ENCODE peak calls at places on chromosomes 11 and 22, in six cellular contexts. I is K562, A is GM12878, Q is H1, K is HepG2, Y is SK-N-SH. O is an unnamed sample.

GRCh38 chr11:117908959-117909610 is 20.1 kb downstream of the TMPRSS13 start:
- DNase-seq in Q (no peak), K (no peak), A (no peak), Y (peak; percentile 83), I (peak; percentile 51), O (no peak)

GRCh38 chr11:102241026-102241425 is 76.3 kb upstream of the BIRC3 start:
- DNase-seq in I (no peak), K (no peak), A (no peak), Y (no peak), Q (no peak), O (no peak)

GRCh38 chr11:104968365-104968855 is at the start of gene CASP4:
- DNase-seq in A (peak; percentile 32), I (no peak), K (peak; percentile 56), Q (no peak), Y (peak; percentile 1), O (no peak)

GRCh38 chr22:48886604-48887393 is 940.9 kb downstream of the BRD1 start:
- DNase-seq in Q (no peak), A (no peak), Y (no peak), K (no peak), I (no peak), O (no peak)

GRCh38 chr22:48528221-48528915 is 1299.3 kb downstream of the BRD1 start:
- DNase-seq in A (no peak), I (no peak), Q (no peak), K (no peak), Y (no peak), O (no peak)

GRCh38 chr11:12211331-12212065 is 101.1 kb downstream of the MICAL2 start:
- DNase-seq in Y (no peak), A (no peak), Q (no peak), I (no peak), K (no peak), O (no peak)

GRCh38 chr11:116606060-116606459 is 166.7 kb downstream of the BUD13 start:
- DNase-seq in I (no peak), Q (no peak), A (no peak), K (no peak), Y (peak; percentile 51), O (no peak)

GRCh38 chr11:127018683-127019279 is 18.2 kb upstream of the KIRREL3 start:
- DNase-seq in I (no peak), Y (no peak), K (no peak), A (no peak), Q (no peak), O (no peak)

GRCh38 chr11:76910620-76911414 is 50.1 kb downstream of the ACER3 start:
- DNase-seq in Y (no peak), K (no peak), Q (no peak), I (peak; percentile 80), A (no peak), O (no peak)

GRCh38 chr22:34105461-34106062 is 185.3 kb upstream of the LARGE1 start:
- DNase-seq in I (peak; percentile 3), K (peak; percentile 31), Q (peak; percentile 91), A (no peak), Y (peak; percentile 40), O (no peak)

GRCh38 chr11:69173326-69173725 is 17.6 kb downstream of the SMIM38 start:
- DNase-seq in K (no peak), Y (no peak), I (no peak), A (no peak), Q (no peak), O (no peak)

GRCh38 chr11:39668640-39669039 is 1790.8 kb downstream of the LRRC4C start:
- DNase-seq in Y (no peak), A (no peak), I (no peak), Q (no peak), K (no peak), O (no peak)

GRCh38 chr11:57150454-57150917 is 31.3 kb upstream of the LRRC55 start:
- DNase-seq in K (no peak), Q (no peak), Y (peak; percentile 41), I (peak; percentile 75), A (no peak), O (no peak)

DNA sequence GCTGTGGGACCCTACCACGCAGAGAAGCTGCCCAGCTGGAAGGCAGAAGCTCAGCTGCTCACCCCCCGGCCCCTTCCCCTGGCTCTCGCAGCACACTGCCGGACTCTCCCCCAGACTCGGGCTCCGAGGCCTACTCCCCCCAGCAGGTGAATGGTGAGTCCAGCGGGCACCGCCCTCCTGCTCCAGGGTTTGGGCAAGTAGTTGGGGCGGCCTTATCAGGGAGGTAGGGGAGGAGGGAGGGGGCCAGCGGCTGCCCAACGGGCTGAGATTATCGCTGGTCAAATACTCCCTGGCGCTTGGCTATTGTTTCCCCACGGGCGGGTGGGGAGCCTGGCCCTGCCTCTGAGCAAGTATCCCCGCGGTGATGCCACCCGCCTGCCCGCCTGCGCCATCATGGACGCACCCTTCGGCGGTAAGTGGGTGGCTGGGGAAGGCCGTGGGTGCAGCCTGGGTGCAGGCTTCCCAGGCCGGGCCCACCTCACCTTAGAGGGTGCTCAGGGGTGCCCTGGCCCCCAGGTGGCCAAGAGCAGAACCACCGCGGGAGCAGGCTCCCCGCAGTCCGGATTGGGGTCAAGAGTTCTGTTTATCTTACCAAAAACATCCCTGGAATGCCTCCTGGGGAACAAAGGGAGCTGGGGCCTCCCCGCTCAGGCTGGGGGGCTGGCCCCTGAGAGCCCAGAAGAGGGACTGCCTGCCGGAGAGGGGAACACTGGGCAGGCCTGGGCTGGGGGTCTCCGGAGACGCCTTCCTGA is 16.9 kb downstream of the MYRF start:
- DNase-seq in A (no peak), Q (no peak), I (no peak), K (peak; percentile 90), Y (no peak), O (no peak)
- TF ChIP-seq CTCF in A (no peak), Q (peak; percentile 43), I (peak; percentile 34), K (peak; percentile 85), Y (peak; percentile 26), O (no peak)

GRCh38 chr11:346529-346928 is 22.8 kb upstream of the B4GALNT4 start:
- DNase-seq in I (no peak), Y (no peak), A (no peak), Q (no peak), K (no peak), O (no peak)

GRCh38 chr11:353315-353857 is 15.9 kb upstream of the B4GALNT4 start:
- DNase-seq in A (no peak), Q (no peak), I (peak; percentile 78), K (peak; percentile 90), Y (no peak), O (no peak)

GRCh38 chr11:351411-351810 is 17.9 kb upstream of the B4GALNT4 start:
- DNase-seq in A (no peak), I (no peak), Y (no peak), Q (no peak), K (no peak), O (no peak)

GRCh38 chr11:352456-353180 is 16.7 kb upstream of the B4GALNT4 start:
- DNase-seq in Q (no peak), K (no peak), Y (no peak), A (no peak), I (no peak), O (no peak)

DNA sequence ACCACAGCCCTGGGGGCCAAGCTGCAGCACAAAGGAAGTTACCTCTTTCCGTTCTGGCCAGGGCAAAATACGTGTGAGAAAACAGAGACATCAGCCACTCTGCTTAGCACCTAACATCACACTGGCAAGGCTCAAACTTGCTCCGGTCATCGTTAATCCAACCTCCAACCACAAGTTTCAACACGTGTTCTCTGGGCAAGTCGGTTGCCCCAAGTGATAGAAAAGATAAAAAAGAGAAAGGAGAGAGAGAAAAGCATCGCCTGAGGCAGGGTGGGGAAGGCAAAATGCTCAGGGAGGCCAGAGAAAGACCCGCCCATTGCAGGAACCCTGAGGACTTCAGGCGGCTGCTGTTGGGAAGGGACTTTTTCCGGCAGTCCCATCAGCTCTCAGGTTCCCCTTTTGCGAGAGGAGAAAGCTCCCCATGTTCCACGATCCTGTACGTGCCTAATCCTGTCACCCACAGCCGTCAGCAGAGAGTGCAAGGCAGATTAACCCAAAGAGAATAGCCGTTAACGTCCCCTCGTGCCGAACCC is 18.5 kb upstream of the B4GALNT4 start:
- DNase-seq in I (peak; percentile 84), Q (no peak), A (peak; percentile 78), K (no peak), Y (no peak), O (no peak)
- TF ChIP-seq GABPA in I (peak; percentile 61), Q (no peak), A (no peak), K (no peak), Y (no peak), O (no peak)

GRCh38 chr22:49934144-49934890 is 15.9 kb downstream of the CRELD2 start:
- DNase-seq in Y (peak; percentile 44), I (peak; percentile 64), A (no peak), K (no peak), Q (no peak), O (no peak)

GRCh38 chr22:49934891-49935557 is 16.6 kb downstream of the CRELD2 start:
- DNase-seq in Q (peak; percentile 77), A (no peak), Y (peak; percentile 81), K (no peak), I (peak; percentile 84), O (peak; percentile 29)

GRCh38 chr22:49935561-49935960 is 17.1 kb downstream of the CRELD2 start:
- DNase-seq in Y (peak; percentile 80), Q (no peak), K (no peak), A (no peak), I (peak; percentile 41), O (no peak)

GRCh38 chr22:49931863-49932262 is 13.4 kb downstream of the CRELD2 start:
- DNase-seq in Y (no peak), I (no peak), Q (no peak), A (no peak), K (no peak), O (no peak)

DNA sequence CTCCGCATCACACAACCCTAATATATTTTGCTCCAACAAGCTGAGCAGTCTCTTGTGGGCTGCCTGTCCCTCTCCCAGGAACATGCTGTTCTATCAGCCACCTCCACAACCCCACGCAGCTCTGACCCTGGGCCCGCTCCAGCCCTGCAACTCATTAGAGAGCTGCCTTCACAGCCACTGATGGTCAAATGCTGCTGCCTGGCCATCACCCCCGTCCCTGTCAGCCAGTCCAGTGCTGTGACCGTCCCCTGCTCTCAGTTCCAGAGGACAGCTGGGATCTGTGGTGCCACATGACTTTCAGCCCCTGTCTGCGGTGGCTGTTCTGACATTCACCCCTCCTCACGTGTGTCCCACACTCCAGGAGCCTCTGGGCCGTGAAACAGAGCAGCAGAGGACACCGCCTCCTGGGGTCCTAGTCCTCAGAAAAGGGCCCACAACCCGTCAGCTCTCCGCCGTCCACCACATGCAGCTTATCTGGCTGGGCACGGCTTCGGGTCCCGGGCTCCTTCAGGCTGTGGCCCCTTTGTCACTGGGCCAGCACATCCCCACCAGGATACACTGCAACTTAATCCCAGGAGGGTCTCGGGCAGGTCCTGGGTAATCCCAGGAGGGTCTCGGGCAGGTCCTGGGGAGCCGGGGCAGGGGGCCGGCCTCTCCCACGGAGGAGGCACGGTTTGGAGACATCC is 14.9 kb downstream of the CRELD2 start:
- DNase-seq in I (peak; percentile 29), Q (no peak), K (no peak), A (no peak), Y (peak; percentile 61), O (no peak)
- TF ChIP-seq CTCF in I (no peak), Q (no peak), K (no peak), A (no peak), Y (no peak), O (no peak)

DNA sequence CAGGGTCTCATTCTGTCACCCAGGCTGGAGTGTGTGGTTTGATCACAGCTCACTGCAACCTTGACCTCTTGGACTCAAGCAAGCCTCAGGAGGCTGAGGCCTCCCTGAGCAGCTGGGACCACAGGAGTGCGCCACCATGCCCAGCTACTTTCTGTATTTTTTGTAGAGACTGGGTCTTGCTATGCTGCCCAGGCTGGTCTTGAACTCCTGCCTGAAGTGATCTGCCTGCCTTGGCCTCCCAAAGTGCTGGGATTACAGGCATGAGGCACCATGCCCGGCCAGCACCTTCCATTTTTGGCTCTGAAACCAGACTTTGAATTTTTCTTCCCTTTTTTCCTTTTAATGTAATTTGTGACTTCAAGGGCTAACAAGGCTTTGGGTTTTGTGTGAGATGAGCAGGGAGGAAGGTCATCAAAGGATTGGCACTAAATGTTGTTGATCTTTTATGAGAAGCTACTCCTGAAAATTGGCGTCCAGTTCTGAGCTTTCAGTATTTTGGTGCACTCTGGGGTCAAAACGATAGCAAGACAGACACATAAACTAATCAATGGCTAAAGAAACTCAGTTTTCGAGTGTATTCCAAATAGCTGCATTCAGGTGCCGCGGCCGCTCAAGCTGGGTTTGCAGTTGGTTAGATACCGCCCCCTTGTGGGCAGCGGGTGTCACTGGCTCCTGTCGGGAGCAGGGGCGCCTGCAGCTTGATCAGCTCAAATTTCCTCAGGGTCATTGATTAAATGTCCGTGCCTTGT is 51.9 kb upstream of the CLMP start:
- DNase-seq in K (peak; percentile 52), A (no peak), Y (peak; percentile 80), Q (peak; percentile 92), I (peak; percentile 80), O (peak; percentile 69)
- TF ChIP-seq GABPA in K (no peak), A (no peak), Y (no peak), Q (no peak), I (no peak), O (no peak)